ENCODE peak calls at places on chromosome 9, in five cellular contexts. One of them, this sample, is unnamed.

GRCh38 chr9:97567182-97567893 is 65.8 kb downstream of the TSTD2 start:
- DNase-seq in GM06990: no peak
- DNase-seq in heart right ventricle: no peak
- DNase-seq in right lobe of liver: peak; percentile 24
- DNase-seq in AG10803: no peak
- DNase-seq in this sample: no peak

GRCh38 chr9:98971168-98971914 is 27.6 kb downstream of the COL15A1 start:
- DNase-seq in GM06990: no peak
- DNase-seq in heart right ventricle: no peak
- DNase-seq in right lobe of liver: no peak
- DNase-seq in AG10803: peak; percentile 62
- DNase-seq in this sample: no peak

GRCh38 chr9:9615086-9615485 is 997.7 kb downstream of the PTPRD start:
- DNase-seq in GM06990: no peak
- DNase-seq in heart right ventricle: no peak
- DNase-seq in right lobe of liver: peak; percentile 44
- DNase-seq in AG10803: no peak
- DNase-seq in this sample: no peak

GRCh38 chr9:110830495-110830894 is 161.9 kb downstream of the MUSK start:
- DNase-seq in GM06990: no peak
- DNase-seq in heart right ventricle: no peak
- DNase-seq in right lobe of liver: no peak
- DNase-seq in AG10803: no peak
- DNase-seq in this sample: no peak

GRCh38 chr9:84701801-84702200 is 32.3 kb downstream of the NTRK2 start:
- DNase-seq in GM06990: peak; percentile 4
- DNase-seq in heart right ventricle: no peak
- DNase-seq in right lobe of liver: no peak
- DNase-seq in AG10803: no peak
- DNase-seq in this sample: no peak

GRCh38 chr9:86413966-86414880 is 60.0 kb upstream of the TUT7 start:
- DNase-seq in GM06990: no peak
- DNase-seq in heart right ventricle: no peak
- DNase-seq in right lobe of liver: no peak
- DNase-seq in AG10803: peak; percentile 51
- DNase-seq in this sample: no peak

GRCh38 chr9:114372971-114373591 is 14.7 kb downstream of the AKNA start:
- DNase-seq in GM06990: peak; percentile 88
- DNase-seq in heart right ventricle: peak; percentile 51
- DNase-seq in right lobe of liver: peak; percentile 67
- DNase-seq in AG10803: no peak
- DNase-seq in this sample: peak; percentile 96

GRCh38 chr9:1235650-1236401 is 185.7 kb downstream of the DMRT2 start:
- DNase-seq in GM06990: no peak
- DNase-seq in heart right ventricle: no peak
- DNase-seq in right lobe of liver: no peak
- DNase-seq in AG10803: peak; percentile 16
- DNase-seq in this sample: no peak

GRCh38 chr9:18238752-18239151 is 235.2 kb upstream of the ADAMTSL1 start:
- DNase-seq in GM06990: no peak
- DNase-seq in heart right ventricle: no peak
- DNase-seq in right lobe of liver: no peak
- DNase-seq in AG10803: peak; percentile 62
- DNase-seq in this sample: no peak

GRCh38 chr9:112354081-112354743 is 20.8 kb upstream of the PTBP3 start:
- DNase-seq in GM06990: no peak
- DNase-seq in heart right ventricle: no peak
- DNase-seq in right lobe of liver: no peak
- DNase-seq in AG10803: no peak
- DNase-seq in this sample: no peak

GRCh38 chr9:27248702-27249101 is 48.2 kb downstream of the EQTN start:
- DNase-seq in GM06990: no peak
- DNase-seq in heart right ventricle: no peak
- DNase-seq in right lobe of liver: no peak
- DNase-seq in AG10803: peak; percentile 6
- DNase-seq in this sample: no peak

GRCh38 chr9:132193227-132194110 is 31.6 kb downstream of the NTNG2 start:
- DNase-seq in GM06990: no peak
- DNase-seq in heart right ventricle: no peak
- DNase-seq in right lobe of liver: no peak
- DNase-seq in AG10803: no peak
- DNase-seq in this sample: no peak

GRCh38 chr9:111658943-111659342 is 2.5 kb upstream of the GNG10 start:
- DNase-seq in GM06990: no peak
- DNase-seq in heart right ventricle: no peak
- DNase-seq in right lobe of liver: peak; percentile 49
- DNase-seq in AG10803: no peak
- DNase-seq in this sample: no peak

GRCh38 chr9:137294091-137294683 is 7.9 kb downstream of the NRARP start:
- DNase-seq in GM06990: no peak
- DNase-seq in heart right ventricle: peak; percentile 39
- DNase-seq in right lobe of liver: no peak
- DNase-seq in AG10803: no peak
- DNase-seq in this sample: peak; percentile 52

GRCh38 chr9:89418882-89419641 is 78.9 kb downstream of the SEMA4D start:
- DNase-seq in GM06990: peak; percentile 81
- DNase-seq in heart right ventricle: no peak
- DNase-seq in right lobe of liver: no peak
- DNase-seq in AG10803: no peak
- DNase-seq in this sample: peak; percentile 92

GRCh38 chr9:110059461-110059860 is 148.5 kb downstream of the C9orf152 start:
- DNase-seq in GM06990: no peak
- DNase-seq in heart right ventricle: no peak
- DNase-seq in right lobe of liver: peak; percentile 75
- DNase-seq in AG10803: no peak
- DNase-seq in this sample: no peak

GRCh38 chr9:109582386-109582785 is 84.3 kb upstream of the PTPN3 start:
- DNase-seq in GM06990: no peak
- DNase-seq in heart right ventricle: no peak
- DNase-seq in right lobe of liver: no peak
- DNase-seq in AG10803: no peak
- DNase-seq in this sample: no peak

DNA sequence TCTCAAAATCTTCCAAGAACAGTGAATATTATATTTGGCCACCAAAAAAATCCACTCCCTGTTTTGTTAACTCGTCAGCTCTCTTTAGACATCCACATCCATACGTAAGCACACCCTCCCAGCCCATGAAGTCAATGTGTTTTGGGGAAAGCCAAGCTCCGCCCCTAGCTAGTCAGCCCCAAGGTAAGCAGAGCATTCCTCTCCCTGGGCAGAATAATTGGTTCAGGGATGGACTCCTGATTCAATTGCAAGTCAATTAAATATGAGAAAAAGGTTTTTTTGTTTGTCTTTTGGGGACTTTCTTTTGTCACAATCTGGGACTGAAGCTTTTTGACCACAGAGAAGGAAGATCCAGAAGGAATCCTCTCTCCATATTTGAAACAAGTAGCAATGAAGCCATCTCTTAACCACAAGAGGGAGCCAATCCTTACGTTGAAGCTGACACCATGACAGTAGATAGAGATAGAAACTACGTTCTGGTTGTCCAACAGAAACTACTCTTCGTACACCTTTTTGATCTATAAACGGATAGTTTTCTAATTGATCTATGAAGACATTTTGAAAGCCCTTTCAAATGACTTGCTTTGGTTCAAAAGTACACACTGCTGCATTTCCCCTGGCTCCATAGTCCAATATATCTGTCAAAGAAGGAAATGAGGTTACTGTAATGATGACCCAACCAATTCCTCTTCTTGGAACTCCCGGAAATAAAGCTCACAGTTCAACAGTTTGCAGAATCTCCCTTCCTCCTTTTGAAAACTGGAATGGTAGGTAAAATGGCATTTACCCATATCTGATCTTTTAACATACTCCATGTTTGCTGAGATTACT is 166.4 kb downstream of the TLE1 start:
- DNase-seq in GM06990: no peak
- DNase-seq in heart right ventricle: peak; percentile 23
- DNase-seq in right lobe of liver: peak; percentile 47
- DNase-seq in AG10803: peak; percentile 73
- DNase-seq in this sample: no peak
- TF ChIP-seq CTCF in GM06990: peak; percentile 37
- TF ChIP-seq CTCF in heart right ventricle: peak; percentile 78
- TF ChIP-seq CTCF in right lobe of liver: peak; percentile 70
- TF ChIP-seq CTCF in AG10803: peak; percentile 80
- TF ChIP-seq CTCF in this sample: no peak

GRCh38 chr9:135959814-135960213 is 1.4 kb downstream of the UBAC1 start:
- DNase-seq in GM06990: no peak
- DNase-seq in heart right ventricle: no peak
- DNase-seq in right lobe of liver: no peak
- DNase-seq in AG10803: no peak
- DNase-seq in this sample: no peak
- TF ChIP-seq CTCF in GM06990: no peak
- TF ChIP-seq CTCF in heart right ventricle: no peak
- TF ChIP-seq CTCF in right lobe of liver: no peak
- TF ChIP-seq CTCF in AG10803: no peak
- TF ChIP-seq CTCF in this sample: no peak

GRCh38 chr9:79131375-79131774 is 440.4 kb upstream of the TLE4 start:
- DNase-seq in GM06990: no peak
- DNase-seq in heart right ventricle: no peak
- DNase-seq in right lobe of liver: no peak
- DNase-seq in AG10803: no peak
- DNase-seq in this sample: no peak

GRCh38 chr9:79131876-79132377 is 439.8 kb upstream of the TLE4 start:
- DNase-seq in GM06990: no peak
- DNase-seq in heart right ventricle: no peak
- DNase-seq in right lobe of liver: no peak
- DNase-seq in AG10803: no peak
- DNase-seq in this sample: no peak

GRCh38 chr9:79129865-79130480 is 441.8 kb upstream of the TLE4 start:
- DNase-seq in GM06990: no peak
- DNase-seq in heart right ventricle: peak; percentile 35
- DNase-seq in right lobe of liver: peak; percentile 48
- DNase-seq in AG10803: peak; percentile 61
- DNase-seq in this sample: peak; percentile 50

GRCh38 chr9:79134654-79135053 is 437.1 kb upstream of the TLE4 start:
- DNase-seq in GM06990: no peak
- DNase-seq in heart right ventricle: no peak
- DNase-seq in right lobe of liver: no peak
- DNase-seq in AG10803: peak; percentile 58
- DNase-seq in this sample: no peak
- TF ChIP-seq CTCF in GM06990: peak; percentile 37
- TF ChIP-seq CTCF in heart right ventricle: no peak
- TF ChIP-seq CTCF in right lobe of liver: no peak
- TF ChIP-seq CTCF in AG10803: peak; percentile 19
- TF ChIP-seq CTCF in this sample: no peak

DNA sequence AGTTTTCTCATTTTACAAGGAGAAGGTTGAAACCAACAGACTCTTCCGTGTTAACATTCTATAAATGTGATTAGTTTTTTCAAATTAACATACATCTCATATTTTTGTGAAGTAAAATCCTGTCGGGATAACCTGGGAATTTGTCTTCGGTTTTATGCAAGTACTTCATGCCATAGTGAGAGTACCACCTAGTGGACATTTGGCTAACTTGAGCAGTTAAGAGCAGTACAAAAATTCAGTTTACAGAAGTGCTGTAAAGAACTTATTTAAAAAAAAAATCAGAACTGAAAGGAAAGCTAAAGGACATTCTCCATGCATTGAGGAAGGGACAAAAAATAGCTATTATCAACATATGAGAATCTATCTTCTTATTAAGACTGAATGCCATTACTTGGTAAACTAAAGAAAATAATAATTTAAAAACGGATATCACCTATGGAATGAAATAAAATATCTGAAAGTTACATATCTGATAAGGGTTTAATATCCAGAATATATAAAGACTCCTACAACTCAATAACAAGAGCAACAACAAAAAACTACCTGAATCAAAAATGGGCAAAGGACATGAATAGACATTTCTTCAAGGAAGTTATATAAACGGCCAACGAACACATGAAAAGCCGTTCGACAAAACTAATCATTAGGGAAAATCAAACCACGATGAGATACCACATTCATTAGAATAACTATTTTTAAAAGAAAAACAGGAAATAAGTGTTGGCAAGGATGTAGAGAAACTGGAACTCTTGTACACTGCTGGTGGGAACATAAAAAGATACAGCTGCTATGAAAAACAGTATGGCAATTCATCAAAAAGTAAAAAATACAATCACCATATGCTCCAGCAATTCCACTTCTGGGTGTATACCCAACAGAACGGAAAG is 117.0 kb upstream of the GNA14 start:
- DNase-seq in GM06990: no peak
- DNase-seq in heart right ventricle: no peak
- DNase-seq in right lobe of liver: no peak
- DNase-seq in AG10803: peak; percentile 77
- DNase-seq in this sample: no peak
- TF ChIP-seq CTCF in GM06990: peak; percentile 62
- TF ChIP-seq CTCF in heart right ventricle: peak; percentile 41
- TF ChIP-seq CTCF in right lobe of liver: peak; percentile 47
- TF ChIP-seq CTCF in AG10803: peak; percentile 79
- TF ChIP-seq CTCF in this sample: peak; percentile 36

GRCh38 chr9:68708089-68708488 is 3.0 kb downstream of the PIP5K1B start:
- DNase-seq in GM06990: no peak
- DNase-seq in heart right ventricle: no peak
- DNase-seq in right lobe of liver: no peak
- DNase-seq in AG10803: no peak
- DNase-seq in this sample: no peak

GRCh38 chr9:68704498-68704803 is 589 bp upstream of the PIP5K1B start:
- DNase-seq in GM06990: no peak
- DNase-seq in heart right ventricle: no peak
- DNase-seq in right lobe of liver: no peak
- DNase-seq in AG10803: no peak
- DNase-seq in this sample: no peak

GRCh38 chr9:68706579-68707201 is 1.6 kb downstream of the PIP5K1B start:
- DNase-seq in GM06990: peak; percentile 30
- DNase-seq in heart right ventricle: no peak
- DNase-seq in right lobe of liver: no peak
- DNase-seq in AG10803: no peak
- DNase-seq in this sample: no peak

GRCh38 chr9:68704804-68705635 is at the start of gene PIP5K1B:
- DNase-seq in GM06990: peak; percentile 90
- DNase-seq in heart right ventricle: peak; percentile 66
- DNase-seq in right lobe of liver: peak; percentile 66
- DNase-seq in AG10803: peak; percentile 34
- DNase-seq in this sample: peak; percentile 47

GRCh38 chr9:68705636-68706578 is 867 bp downstream of the PIP5K1B start:
- DNase-seq in GM06990: peak; percentile 69
- DNase-seq in heart right ventricle: peak; percentile 36
- DNase-seq in right lobe of liver: no peak
- DNase-seq in AG10803: no peak
- DNase-seq in this sample: peak; percentile 6
- TF ChIP-seq CTCF in GM06990: peak; percentile 29
- TF ChIP-seq CTCF in heart right ventricle: peak; percentile 38
- TF ChIP-seq CTCF in right lobe of liver: no peak
- TF ChIP-seq CTCF in AG10803: no peak
- TF ChIP-seq CTCF in this sample: no peak

DNA sequence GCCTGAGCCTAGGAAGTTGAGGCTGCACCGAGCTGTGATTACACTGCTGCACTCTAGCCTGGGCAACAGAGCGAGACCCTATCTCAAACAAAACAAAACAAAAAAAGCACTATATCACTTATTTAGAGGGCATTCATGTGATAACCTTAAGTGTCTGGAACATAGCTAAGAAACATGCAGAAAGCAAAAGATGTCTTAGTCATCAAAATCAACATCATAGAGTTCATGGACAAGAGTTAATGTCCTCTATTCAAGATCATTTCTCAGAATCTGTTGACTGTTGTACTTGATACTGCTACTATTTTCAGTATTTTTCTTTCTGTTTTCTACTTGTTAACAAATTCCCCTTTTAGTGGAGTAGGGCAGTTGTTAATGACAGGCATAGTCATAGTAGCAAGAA is 25.4 kb downstream of the FSD1L start:
- DNase-seq in GM06990: no peak
- DNase-seq in heart right ventricle: no peak
- DNase-seq in right lobe of liver: no peak
- DNase-seq in AG10803: no peak
- DNase-seq in this sample: no peak
- TF ChIP-seq CTCF in GM06990: no peak
- TF ChIP-seq CTCF in heart right ventricle: no peak
- TF ChIP-seq CTCF in right lobe of liver: no peak
- TF ChIP-seq CTCF in AG10803: no peak
- TF ChIP-seq CTCF in this sample: no peak